ENCODE peak calls at places on chromosomes 6 and 20, in seven cellular contexts. W is HCT116, K is upper lobe of right lung, R is cardiac muscle cell, L is psoas muscle, E is left ventricle myocardium inferior, N is right cardiac atrium. J is an unnamed sample.

GRCh38 chr20:40488401-40488800 is 200.6 kb downstream of the MAFB start:
- DNase-seq in L (no peak), W (no peak), R (no peak), E (no peak), N (no peak), K (no peak), J (no peak)

GRCh38 chr6:2655844-2656433 is 94.8 kb downstream of the MYLK4 start:
- DNase-seq in W (no peak), R (no peak), N (no peak), K (no peak), L (no peak), E (no peak), J (no peak)

GRCh38 chr20:3925113-3925695 is 36.0 kb downstream of the PANK2 start:
- DNase-seq in W (no peak), R (no peak), K (no peak), L (no peak), N (no peak), E (no peak), J (no peak)

GRCh38 chr6:149476789-149477455 is 7.9 kb downstream of the ZC3H12D start:
- DNase-seq in N (no peak), E (no peak), R (no peak), L (no peak), K (no peak), W (no peak), J (no peak)

GRCh38 chr20:12984069-12984765 is 24.6 kb upstream of the SPTLC3 start:
- DNase-seq in R (peak; percentile 23), W (no peak), N (no peak), K (no peak), L (no peak), E (no peak), J (no peak)

GRCh38 chr6:167742719-167743303 is 83.9 kb upstream of the AFDN start:
- DNase-seq in L (no peak), K (no peak), E (no peak), N (no peak), R (peak; percentile 81), W (peak; percentile 0), J (no peak)

GRCh38 chr6:141580988-141581387 is 551.7 kb upstream of the GJE1 start:
- DNase-seq in N (no peak), L (no peak), K (no peak), R (peak; percentile 42), E (no peak), W (no peak), J (no peak)

GRCh38 chr6:161486326-161486725 is 212.5 kb upstream of the AGPAT4 start:
- DNase-seq in L (no peak), K (no peak), R (peak; percentile 50), N (no peak), E (no peak), W (peak; percentile 41), J (no peak)

GRCh38 chr6:41443616-41444525 is 102.3 kb upstream of the FOXP4 start:
- DNase-seq in W (no peak), L (peak; percentile 33), N (peak; percentile 83), R (peak; percentile 79), E (peak; percentile 52), K (no peak), J (no peak)

GRCh38 chr6:110097443-110097842 is 82.0 kb downstream of the WASF1 start:
- DNase-seq in W (no peak), E (no peak), R (no peak), N (no peak), K (no peak), L (no peak), J (no peak)

GRCh38 chr6:118708055-118708454 is 56.7 kb upstream of the CEP85L start:
- DNase-seq in K (no peak), W (no peak), E (no peak), N (no peak), L (no peak), R (peak; percentile 36), J (no peak)

GRCh38 chr6:6730831-6731230 is 142.3 kb downstream of the LY86 start:
- DNase-seq in R (peak; percentile 86), N (peak; percentile 60), K (no peak), L (peak; percentile 84), W (no peak), E (no peak), J (no peak)

GRCh38 chr6:7204726-7205125 is 97.0 kb downstream of the RREB1 start:
- DNase-seq in N (no peak), K (no peak), E (no peak), L (no peak), W (no peak), R (peak; percentile 25), J (no peak)

GRCh38 chr6:149334682-149335160 is 17.2 kb downstream of the TAB2 start:
- DNase-seq in W (peak; percentile 75), N (no peak), L (peak; percentile 28), E (no peak), K (no peak), R (peak; percentile 74), J (no peak)

GRCh38 chr6:153001767-153002612 is 519 bp downstream of the MTRF1L start:
- DNase-seq in K (no peak), E (no peak), W (no peak), L (no peak), R (no peak), N (no peak), J (peak; percentile 5)

GRCh38 chr6:137872071-137872470 is 5.0 kb downstream of the TNFAIP3 start:
- DNase-seq in R (no peak), E (no peak), K (no peak), L (no peak), N (no peak), W (no peak), J (no peak)

GRCh38 chr6:7590918-7591302 is 912 bp downstream of the SNRNP48 start:
- DNase-seq in W (no peak), R (no peak), L (no peak), E (peak; percentile 27), N (no peak), K (no peak), J (no peak)

GRCh38 chr20:34557936-34558319 is 590 bp upstream of the MAP1LC3A start:
- DNase-seq in E (no peak), R (no peak), K (no peak), N (peak; percentile 28), L (no peak), W (no peak), J (no peak)

GRCh38 chr20:36150847-36151539 is 3.5 kb upstream of the EPB41L1 start:
- DNase-seq in W (no peak), K (no peak), L (no peak), E (no peak), N (no peak), R (no peak), J (no peak)

GRCh38 chr6:21764989-21765388 is 171.4 kb downstream of the SOX4 start:
- DNase-seq in N (no peak), K (no peak), R (no peak), L (no peak), E (no peak), W (no peak), J (no peak)

GRCh38 chr6:101830501-101831031 is 437.1 kb downstream of the GRIK2 start:
- DNase-seq in E (no peak), R (peak; percentile 20), K (no peak), L (no peak), W (no peak), N (no peak), J (no peak)

DNA sequence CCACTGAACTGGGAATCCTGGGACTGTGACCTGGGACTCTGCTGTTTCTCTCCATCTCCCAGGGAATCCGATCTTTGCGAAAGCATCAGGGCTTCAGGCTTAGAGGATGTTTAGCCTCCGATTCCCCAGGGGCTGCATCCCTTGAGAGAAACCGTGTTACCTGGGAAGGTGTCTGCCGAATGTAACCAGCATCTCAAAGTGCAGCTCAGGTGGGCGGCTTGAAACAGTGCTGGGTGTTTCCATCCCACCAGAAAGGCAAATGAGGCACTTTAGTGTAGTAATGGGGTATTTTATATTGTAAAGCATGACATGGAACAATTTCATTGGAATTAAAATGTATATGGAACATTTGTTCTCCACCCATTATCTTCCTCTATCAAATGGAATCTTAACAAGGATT is 15.2 kb downstream of the CDH4 start:
- DNase-seq in K (no peak), N (no peak), L (no peak), E (no peak), R (no peak), W (no peak), J (no peak)
- H3K4me1 ChIP-seq in K (no peaks in the 10 kb centered on the region), N (no peaks in the 10 kb centered on the region), L (no peaks in the 10 kb centered on the region), E (no peaks in the 10 kb centered on the region), R (no peaks in the 10 kb centered on the region), W (no peaks in the 10 kb centered on the region), J (no peaks in the 10 kb centered on the region)

GRCh38 chr6:98836025-98836961 is 1.9 kb downstream of the POU3F2 start:
- DNase-seq in N (no peak), W (no peak), E (no peak), R (no peak), K (no peak), L (no peak), J (no peak)
- H3K27ac ChIP-seq in N (no peak overlapping the region), W (no peak overlapping the region), E (no peak overlapping the region), R (no peak overlapping the region), K (no peak overlapping the region), L (no peak overlapping the region), J (no peak overlapping the region)

DNA sequence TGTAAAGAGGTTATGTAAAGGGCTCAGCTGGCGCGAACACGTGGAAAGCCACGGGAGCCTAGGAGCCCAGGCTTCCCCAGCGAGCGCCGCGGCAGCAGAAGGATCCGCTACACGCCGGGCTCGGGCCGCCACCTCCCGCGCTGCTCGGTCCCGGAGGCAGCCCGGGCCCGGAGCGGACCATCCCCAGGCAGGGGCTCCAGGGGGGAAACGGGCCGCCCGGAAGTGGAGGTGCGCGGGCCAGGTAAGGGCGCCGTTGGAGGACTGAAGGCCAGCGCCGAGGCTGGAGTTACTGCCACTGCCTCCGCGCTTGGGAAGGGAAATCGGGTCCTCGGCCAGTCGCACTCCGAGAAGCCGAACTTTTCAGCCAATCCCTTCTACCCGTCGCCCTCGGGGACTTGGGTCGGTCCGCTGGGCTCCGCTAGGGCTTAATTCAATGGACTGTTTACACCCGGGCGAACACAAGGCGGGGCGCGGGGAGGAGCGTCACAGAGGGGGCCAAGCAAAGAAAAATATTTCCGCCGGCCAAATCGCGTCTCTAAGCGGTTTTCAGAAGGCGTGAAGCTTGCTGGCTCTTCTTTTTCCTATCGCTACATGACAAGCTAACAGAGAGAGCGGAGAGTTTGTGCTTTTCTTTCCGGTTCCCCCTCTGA is 433 bp downstream of the STK35 start:
- DNase-seq in R (peak; percentile 96), W (peak; percentile 91), K (peak; percentile 96), E (peak; percentile 93), L (peak; percentile 95), N (peak; percentile 97), J (peak; percentile 94)
- H3K4me3 ChIP-seq in R (peak overlapping the region; percentile 91), W (peak overlapping the region; percentile 84), K (peak overlapping the region; percentile 88), E (peak overlapping the region; percentile 94), L (peak overlapping the region; percentile 93), N (peak overlapping the region; percentile 69), J (peak overlapping the region; percentile 98)

GRCh38 chr6:43992126-43992663 is 135.1 kb downstream of the MRPL14 start:
- DNase-seq in E (no peak), L (no peak), W (no peak), N (no peak), K (peak; percentile 25), R (no peak), J (no peak)
- H3K4me1 ChIP-seq in E (peaks cover 47% of the 10 kb centered on the region), L (peaks cover 63% of the 10 kb centered on the region), W (peaks cover 17% of the 10 kb centered on the region), N (peaks cover 13% of the 10 kb centered on the region), K (no peaks in the 10 kb centered on the region), R (peaks cover 42% of the 10 kb centered on the region), J (no peaks in the 10 kb centered on the region)

J was measured in CD4-positive, alpha-beta memory T cell.